ENCODE peak calls at places on chromosomes 13 and 19, in four cellular contexts. B is stomach, Q is right cardiac atrium, C is A549. H is an unnamed sample. For H3K4me1, the result is how much of the 10 kb centered on the place peaks cover.

GRCh38 chr13:53010374-53011105 is 18.1 kb upstream of the OLFM4 start:
- DNase-seq in Q (no peak), B (peak), C (no peak), H (peak)

GRCh38 chr19:29974701-29975100 is 32.7 kb downstream of the URI1 start:
- DNase-seq in B (no peak), Q (no peak), C (no peak), H (no peak)

GRCh38 chr19:9914001-9914314 is 22.4 kb downstream of the OLFM2 start:
- DNase-seq in Q (no peak), B (no peak), C (peak), H (no peak)

GRCh38 chr13:60759499-60759898 is 362.5 kb downstream of the TDRD3 start:
- DNase-seq in Q (no peak), B (peak), C (no peak), H (peak)

GRCh38 chr13:97252735-97253134 is 30.6 kb downstream of the MBNL2 start:
- DNase-seq in B (no peak), C (no peak), Q (no peak), H (no peak)

GRCh38 chr19:56356944-56357343 is 36.4 kb downstream of the ZNF582 start:
- DNase-seq in B (no peak), C (no peak), Q (no peak), H (no peak)

GRCh38 chr13:103187621-103188020 is 121.4 kb upstream of the SLC10A2 start:
- DNase-seq in Q (no peak), C (no peak), B (no peak), H (no peak)

GRCh38 chr19:15971217-15971616 is 22.4 kb downstream of the OR10H4 start:
- DNase-seq in C (no peak), B (no peak), Q (no peak), H (no peak)

GRCh38 chr13:95833713-95834112 is 156.8 kb downstream of the DNAJC3 start:
- DNase-seq in Q (no peak), B (no peak), C (no peak), H (no peak)

GRCh38 chr13:33678084-33678483 is 139.9 kb upstream of the RFC3 start:
- DNase-seq in Q (no peak), C (no peak), B (no peak), H (no peak)

GRCh38 chr13:30998548-30999140 is 66.2 kb downstream of the TEX26 start:
- DNase-seq in C (no peak), Q (no peak), B (no peak), H (no peak)

GRCh38 chr19:54449701-54450069 is 686 bp downstream of the LENG8 start:
- DNase-seq in B (no peak), C (no peak), Q (no peak), H (no peak)

GRCh38 chr13:66665991-66666390 is 564.1 kb downstream of the PCDH9 start:
- DNase-seq in B (no peak), C (no peak), Q (peak), H (no peak)

GRCh38 chr19:29724741-29725140 is 9.7 kb upstream of the C19orf12 start:
- DNase-seq in B (no peak), C (no peak), Q (no peak), H (no peak)

GRCh38 chr13:67632590-67632989 is 402.5 kb upstream of the PCDH9 start:
- DNase-seq in B (no peak), C (no peak), Q (no peak), H (no peak)

GRCh38 chr13:52786747-52787146 is 47.1 kb upstream of the CNMD start:
- DNase-seq in C (no peak), B (no peak), Q (no peak), H (no peak)

GRCh38 chr13:69579351-69579750 is 528.3 kb upstream of the ATXN8OS start:
- DNase-seq in B (no peak), C (no peak), Q (no peak), H (no peak)

GRCh38 chr13:24203726-24204295 is 43.3 kb downstream of the SPATA13 start:
- DNase-seq in C (no peak), B (no peak), Q (no peak), H (no peak)

GRCh38 chr13:66347718-66348117 is 882.4 kb downstream of the PCDH9 start:
- DNase-seq in B (no peak), C (no peak), Q (no peak), H (no peak)

GRCh38 chr13:52809310-52809769 is 39.1 kb downstream of the PCDH8 start:
- DNase-seq in Q (peak), B (peak), C (peak), H (peak)

GRCh38 chr19:48991823-48992570 is 1.1 kb downstream of the GYS1 start:
- DNase-seq in C (peak), Q (peak), B (peak), H (peak)

GRCh38 chr19:44796701-44797115 is 12.2 kb upstream of the BCAM start:
- DNase-seq in B (peak), Q (peak), C (no peak), H (no peak)

GRCh38 chr13:57630661-57631606 is 610 bp upstream of the PCDH17 start:
- DNase-seq in B (no peak), Q (peak), C (no peak), H (no peak)

GRCh38 chr13:94617389-94618000 is 15.8 kb downstream of the GPR180 start:
- DNase-seq in Q (no peak), B (no peak), C (no peak), H (no peak)

GRCh38 chr13:23744315-23744714 is 144.9 kb downstream of the MIPEP start:
- DNase-seq in Q (no peak), C (no peak), B (no peak), H (no peak)

GRCh38 chr19:31249217-31249616 is 100.0 kb downstream of the TSHZ3 start:
- DNase-seq in Q (no peak), B (no peak), C (no peak), H (no peak)

GRCh38 chr19:55553217-55554182 is 8.2 kb upstream of the SBK3 start:
- DNase-seq in B (no peak), Q (peak), C (no peak), H (no peak)

GRCh38 chr13:24506698-24507335 is 5.8 kb downstream of the PARP4 start:
- DNase-seq in B (no peak), Q (peak), C (no peak), H (no peak)

GRCh38 chr13:29935309-29935981 is 85.0 kb upstream of the UBL3 start:
- DNase-seq in C (no peak), Q (peak), B (peak), H (no peak)

GRCh38 chr19:31351212-31352193 is 2.3 kb upstream of the TSHZ3 start:
- DNase-seq in C (peak), B (no peak), Q (peak), H (no peak)

GRCh38 chr13:51838235-51838846 is 6.6 kb downstream of the TMEM272 start:
- DNase-seq in B (no peak), C (no peak), Q (no peak), H (no peak)

GRCh38 chr19:34188388-34188787 is 16.1 kb downstream of the LSM14A start:
- DNase-seq in C (no peak), B (no peak), Q (no peak), H (no peak)

GRCh38 chr19:34191355-34191962 is 19.2 kb downstream of the LSM14A start:
- DNase-seq in C (no peak), Q (no peak), B (no peak), H (no peak)

GRCh38 chr19:34187011-34187410 is 14.7 kb downstream of the LSM14A start:
- DNase-seq in Q (no peak), C (no peak), B (no peak), H (no peak)

GRCh38 chr19:34189917-34190425 is 17.7 kb downstream of the LSM14A start:
- DNase-seq in Q (no peak), C (no peak), B (no peak), H (no peak)

GRCh38 chr19:34189199-34189916 is 17.1 kb downstream of the LSM14A start:
- DNase-seq in B (no peak), C (no peak), Q (no peak), H (no peak)
- H3K4me1 ChIP-seq in B (half or more), C (half or more), Q (under half), H (under half)

DNA sequence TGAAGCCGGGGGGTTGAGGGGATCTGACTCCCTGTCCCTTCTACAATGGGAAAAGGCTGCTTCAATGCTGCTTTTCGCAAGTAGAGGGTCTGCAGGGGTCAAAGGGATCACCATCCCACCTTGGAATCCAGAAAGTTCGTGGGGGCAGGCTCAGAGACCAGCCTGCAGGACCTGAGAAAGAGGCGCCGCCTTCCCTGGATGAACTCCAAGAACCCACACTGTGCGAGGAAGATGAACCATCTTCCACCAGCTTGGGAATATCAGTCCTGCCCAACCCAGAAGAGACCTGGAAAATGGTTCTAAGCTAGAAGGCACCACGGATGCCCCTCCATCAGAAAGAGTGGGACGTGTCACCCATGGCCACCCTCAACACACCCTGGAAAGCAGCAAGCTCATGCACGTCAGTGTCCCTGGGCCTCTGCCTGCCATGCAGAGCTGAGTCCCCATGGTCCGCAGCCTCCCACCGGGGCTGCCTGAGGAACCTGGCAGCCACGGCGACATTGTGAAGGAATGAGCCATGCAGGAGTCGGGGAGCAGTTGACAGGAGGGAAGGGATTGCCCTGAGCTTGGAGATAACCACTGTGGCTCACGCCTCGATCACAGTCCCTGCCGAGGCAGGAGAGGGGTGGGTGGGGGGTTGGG is 14.6 kb downstream of the RAB3D start:
- DNase-seq in B (no peak), C (no peak), Q (peak), H (no peak)
- H3K4me1 ChIP-seq in B (half or more), C (under half), Q (under half), H (under half)

DNA sequence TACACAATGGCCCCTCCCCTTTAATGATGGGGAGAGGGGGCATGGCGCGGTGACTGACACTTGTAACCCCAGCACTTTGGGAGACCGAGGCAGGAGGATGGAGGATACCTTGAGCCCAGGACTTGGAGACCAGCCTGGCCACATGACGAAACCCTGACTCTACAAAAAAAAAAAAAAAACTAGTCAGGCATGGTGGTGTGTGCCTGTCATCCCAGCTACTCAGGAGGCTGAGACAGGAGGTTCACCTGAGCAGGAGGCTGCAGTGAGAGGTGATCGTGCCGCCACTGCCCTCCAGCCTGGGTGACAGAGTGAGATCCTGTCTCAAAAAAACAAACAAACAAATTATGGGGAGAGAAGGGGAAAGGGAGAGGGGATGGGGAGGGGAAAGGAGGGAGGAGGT is 13.8 kb upstream of the ZBTB7A start:
- DNase-seq in Q (no peak), B (no peak), C (no peak), H (no peak)
- H3K4me1 ChIP-seq in Q (under half), B (under half), C (under half), H (under half)

GRCh38 chr13:110907301-110907700 is 7.6 kb downstream of the ANKRD10 start:
- DNase-seq in B (no peak), Q (no peak), C (no peak), H (no peak)

GRCh38 chr13:110907951-110908898 is 6.6 kb downstream of the ANKRD10 start:
- DNase-seq in C (peak), B (peak), Q (no peak), H (peak)

GRCh38 chr13:110912651-110913051 is 2.2 kb downstream of the ANKRD10 start:
- DNase-seq in C (no peak), Q (peak), B (no peak), H (no peak)

GRCh38 chr13:110911880-110912279 is 3.0 kb downstream of the ANKRD10 start:
- DNase-seq in C (no peak), Q (no peak), B (no peak), H (no peak)

GRCh38 chr13:110910013-110910890 is 4.6 kb downstream of the ANKRD10 start:
- DNase-seq in C (no peak), B (no peak), Q (peak), H (peak)
- H3K4me1 ChIP-seq in C (under half), B (half or more), Q (under half), H (under half)

GRCh38 chr19:1901940-1902404 is 3.2 kb upstream of the ADAT3 start:
- DNase-seq in C (no peak), Q (peak), B (peak), H (no peak)
- H3K4me1 ChIP-seq in C (under half), Q (under half), B (under half), H (under half)

DNA sequence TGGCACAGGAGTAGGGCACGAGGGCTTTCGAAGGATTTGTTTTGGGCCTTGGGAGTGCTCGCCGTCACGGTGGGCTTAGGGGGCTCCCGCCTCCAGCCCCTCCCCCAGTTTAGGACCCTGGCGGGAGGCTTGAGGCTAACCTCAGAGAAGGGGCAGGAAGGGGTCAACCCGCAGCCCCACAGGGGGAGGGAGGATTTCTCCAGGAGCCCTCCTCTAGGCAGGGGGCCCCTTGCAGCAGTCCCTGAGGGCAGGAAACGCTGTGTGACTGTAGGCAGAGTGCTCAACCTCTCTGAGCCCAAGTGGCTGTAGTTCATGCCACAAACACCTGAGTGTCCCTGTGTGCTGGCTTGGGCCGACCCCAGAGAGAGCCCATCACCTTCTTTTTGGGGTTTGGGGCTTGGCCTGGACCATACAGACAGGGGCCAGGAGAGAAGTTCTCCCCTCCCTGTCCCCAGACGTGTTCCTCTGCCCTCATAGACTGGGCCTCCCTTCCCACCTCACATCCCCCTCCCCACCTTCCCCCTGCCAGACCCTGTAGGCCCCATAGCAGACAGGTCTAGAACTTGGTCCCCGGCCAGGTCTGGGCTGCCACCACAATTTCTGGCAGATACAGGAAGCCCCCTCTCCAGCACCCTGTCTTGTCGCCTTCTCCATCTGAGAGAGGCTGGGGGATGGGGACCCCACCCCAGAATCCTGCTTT is 8.1 kb downstream of the ISYNA1 start:
- DNase-seq in B (no peak), Q (peak), C (no peak), H (no peak)
- H3K4me1 ChIP-seq in B (half or more), Q (under half), C (under half), H (under half)

DNA sequence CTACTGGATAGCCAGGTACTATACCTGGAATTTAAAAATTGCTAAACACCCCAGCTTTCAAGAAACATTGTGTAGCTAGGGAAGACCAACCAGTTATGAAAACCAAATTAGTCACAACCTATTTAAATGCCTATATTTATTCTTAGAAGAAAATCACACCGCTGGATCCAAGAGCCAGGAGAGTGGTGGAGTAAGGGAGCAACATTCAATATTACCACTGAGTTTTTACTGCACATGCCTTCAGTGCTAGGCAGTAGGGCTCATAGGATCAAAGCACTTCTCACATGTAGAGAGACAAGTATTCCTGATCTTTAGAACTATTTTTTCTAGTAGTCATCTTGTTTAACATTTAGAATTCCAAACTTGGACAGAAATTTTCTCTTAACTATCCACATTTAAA is 11.2 kb downstream of the ITM2B start:
- DNase-seq in Q (no peak), B (no peak), C (no peak), H (no peak)
- H3K4me1 ChIP-seq in Q (under half), B (half or more), C (under half), H (under half)

DNA sequence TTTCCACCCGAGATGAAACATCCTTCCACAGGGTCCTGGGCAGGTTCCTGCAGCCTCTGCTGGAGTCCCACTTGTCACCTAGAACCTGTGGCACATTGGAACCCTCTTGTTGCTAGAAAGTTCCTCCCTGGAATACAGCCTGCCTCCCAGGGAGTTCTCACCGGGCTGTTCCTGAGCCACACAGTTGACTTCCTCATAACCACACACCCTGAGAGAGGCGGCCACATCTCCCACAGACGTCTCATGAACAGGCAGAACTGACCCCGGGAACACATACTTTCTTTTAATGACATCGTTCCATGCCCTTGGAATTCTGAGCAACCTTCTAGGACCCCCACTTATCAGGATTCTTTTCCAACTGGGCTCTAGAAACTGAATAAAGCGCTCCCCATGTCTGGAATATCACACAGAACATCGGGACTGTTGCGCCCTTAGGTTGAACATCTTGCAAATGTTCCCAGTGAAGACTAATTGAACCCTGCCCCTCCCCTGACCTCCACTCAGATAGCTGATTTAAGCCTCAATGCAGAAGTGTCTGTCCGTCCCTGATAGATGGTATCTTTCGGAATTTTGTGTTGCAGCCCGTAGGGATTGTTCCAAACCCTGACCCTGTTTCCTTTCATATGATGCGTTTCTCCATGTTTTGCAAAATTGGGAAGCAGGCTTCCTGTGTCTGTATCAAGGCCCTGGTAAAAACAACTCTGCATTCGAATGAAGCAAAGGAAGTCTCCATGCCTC is 91.1 kb downstream of the RAB20 start:
- DNase-seq in Q (no peak), C (no peak), B (no peak), H (no peak)
- H3K4me1 ChIP-seq in Q (under half), C (under half), B (under half), H (under half)

DNA sequence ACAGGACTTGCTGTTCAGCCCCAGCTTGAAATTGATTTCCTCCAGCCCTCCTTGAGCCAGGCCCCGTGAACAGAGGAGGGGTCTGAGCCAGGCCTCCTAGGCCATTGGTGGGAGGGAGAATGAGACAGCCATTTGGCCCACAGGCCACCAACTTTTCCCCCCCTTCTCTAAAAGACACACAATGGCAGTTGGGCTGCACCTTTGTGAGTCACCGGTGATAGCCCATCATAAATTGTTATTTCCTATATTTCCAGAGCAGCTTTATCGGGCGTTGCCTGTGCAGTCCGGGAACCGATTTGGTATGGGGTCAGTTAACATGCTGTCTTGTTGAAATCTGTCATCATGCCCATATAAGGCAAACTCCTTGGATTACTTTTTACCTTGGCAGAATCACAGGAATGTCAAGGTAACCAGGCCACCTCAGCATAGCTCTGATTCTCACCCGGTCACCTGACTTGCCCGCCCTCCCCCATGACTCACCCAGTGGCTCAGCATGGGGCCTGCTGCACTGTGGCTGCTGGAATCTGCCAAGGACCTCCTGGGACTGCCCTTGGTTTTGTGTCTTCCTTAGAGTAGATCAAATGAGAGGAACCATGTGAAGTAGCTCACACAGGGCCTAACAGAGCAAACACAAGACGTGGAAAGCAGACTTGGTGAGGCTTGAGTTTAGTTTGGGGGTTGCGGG is 36.1 kb downstream of the ACTN4 start:
- DNase-seq in Q (peak), B (peak), C (peak), H (peak)
- H3K4me1 ChIP-seq in Q (half or more), B (half or more), C (half or more), H (under half)

H was measured in colonic mucosa.